ENCODE peak calls at places on chromosome 14, in nine cellular contexts. T, B, S, N, F, Q, G, Y and Z are unnamed samples.
A peak's percentile ranks its signal among the peaks of the same experiment; 100 is the strongest.

GRCh38 chr14:90447720-90448497 is 51.1 kb downstream of the CALM1 start:
- DNase-seq in N (no peak), Q (no peak), B (no peak), T (no peak), S (no peak), Y (no peak), F (no peak), G (no peak), Z (no peak)

GRCh38 chr14:93040443-93040842 is 75.3 kb downstream of the ITPK1 start:
- DNase-seq in F (no peak), Y (no peak), N (no peak), B (peak; percentile 36), S (no peak), G (peak; percentile 60), Q (no peak), T (peak; percentile 59), Z (no peak)

GRCh38 chr14:67833403-67833802 is 13.8 kb downstream of the RAD51B start:
- DNase-seq in T (no peak), Y (no peak), F (no peak), N (no peak), B (no peak), G (no peak), S (no peak), Q (no peak), Z (no peak)

GRCh38 chr14:103803661-103804060 is 43.7 kb downstream of the PPP1R13B start:
- DNase-seq in N (no peak), G (no peak), S (no peak), T (no peak), F (no peak), B (no peak), Q (no peak), Y (no peak), Z (no peak)

GRCh38 chr14:31596691-31597090 is 35.5 kb downstream of the NUBPL start:
- DNase-seq in N (no peak), B (no peak), G (no peak), Q (no peak), T (no peak), S (no peak), Y (no peak), F (no peak), Z (no peak)

GRCh38 chr14:22432348-22432976 is 156.6 kb downstream of the DAD1 start:
- DNase-seq in Q (no peak), Y (no peak), S (no peak), F (peak; percentile 95), N (peak; percentile 51), T (peak; percentile 65), B (no peak), G (peak; percentile 65), Z (no peak)

GRCh38 chr14:49582211-49582977 is 3.8 kb downstream of the RPS29 start:
- DNase-seq in G (no peak), T (no peak), B (no peak), S (no peak), N (no peak), Y (no peak), F (no peak), Q (no peak), Z (no peak)

GRCh38 chr14:65184032-65184764 is 81.9 kb upstream of the MAX start:
- DNase-seq in G (no peak), F (no peak), N (no peak), Q (no peak), S (no peak), B (no peak), T (no peak), Y (no peak), Z (no peak)

GRCh38 chr14:51356381-51356780 is 116.3 kb downstream of the TMX1 start:
- DNase-seq in S (no peak), Y (no peak), Q (no peak), F (no peak), G (no peak), T (no peak), N (no peak), B (no peak), Z (no peak)

GRCh38 chr14:104893435-104894207 is 28.6 kb downstream of the CEP170B start:
- DNase-seq in T (peak; percentile 25), B (peak; percentile 78), F (no peak), S (no peak), Y (no peak), G (no peak), N (no peak), Q (peak; percentile 17), Z (no peak)

GRCh38 chr14:50647282-50647681 is 20.8 kb downstream of the SAV1 start:
- DNase-seq in N (no peak), B (no peak), F (no peak), T (no peak), Q (no peak), G (no peak), S (no peak), Y (peak; percentile 50), Z (no peak)

GRCh38 chr14:76112889-76113611 is 38.7 kb upstream of the GPATCH2L start:
- DNase-seq in B (no peak), Y (no peak), Q (no peak), N (no peak), F (no peak), G (no peak), T (no peak), S (no peak), Z (no peak)

GRCh38 chr14:89750206-89750867 is 204.2 kb downstream of the EFCAB11 start:
- DNase-seq in F (no peak), Y (no peak), B (no peak), T (no peak), G (no peak), Q (no peak), N (no peak), S (no peak), Z (no peak)

GRCh38 chr14:52146504-52146903 is 77.6 kb upstream of the NID2 start:
- DNase-seq in T (no peak), N (no peak), S (no peak), Y (no peak), G (no peak), B (no peak), F (no peak), Q (no peak), Z (no peak)

GRCh38 chr14:32711103-32711680 is 227.5 kb upstream of the NPAS3 start:
- DNase-seq in S (peak; percentile 19), F (no peak), N (peak; percentile 22), B (no peak), Q (no peak), G (peak; percentile 32), Y (peak; percentile 24), T (no peak), Z (no peak)

GRCh38 chr14:98957211-98958047 is 314.6 kb downstream of the BCL11B start:
- DNase-seq in Q (peak; percentile 72), S (no peak), B (no peak), F (no peak), N (peak; percentile 86), T (peak; percentile 37), G (peak; percentile 16), Y (no peak), Z (no peak)

GRCh38 chr14:64812412-64812811 is 67.3 kb downstream of the SPTB start:
- DNase-seq in T (peak; percentile 74), Y (peak; percentile 49), B (no peak), G (peak; percentile 74), N (no peak), Q (peak; percentile 52), F (no peak), S (peak; percentile 36), Z (no peak)

DNA sequence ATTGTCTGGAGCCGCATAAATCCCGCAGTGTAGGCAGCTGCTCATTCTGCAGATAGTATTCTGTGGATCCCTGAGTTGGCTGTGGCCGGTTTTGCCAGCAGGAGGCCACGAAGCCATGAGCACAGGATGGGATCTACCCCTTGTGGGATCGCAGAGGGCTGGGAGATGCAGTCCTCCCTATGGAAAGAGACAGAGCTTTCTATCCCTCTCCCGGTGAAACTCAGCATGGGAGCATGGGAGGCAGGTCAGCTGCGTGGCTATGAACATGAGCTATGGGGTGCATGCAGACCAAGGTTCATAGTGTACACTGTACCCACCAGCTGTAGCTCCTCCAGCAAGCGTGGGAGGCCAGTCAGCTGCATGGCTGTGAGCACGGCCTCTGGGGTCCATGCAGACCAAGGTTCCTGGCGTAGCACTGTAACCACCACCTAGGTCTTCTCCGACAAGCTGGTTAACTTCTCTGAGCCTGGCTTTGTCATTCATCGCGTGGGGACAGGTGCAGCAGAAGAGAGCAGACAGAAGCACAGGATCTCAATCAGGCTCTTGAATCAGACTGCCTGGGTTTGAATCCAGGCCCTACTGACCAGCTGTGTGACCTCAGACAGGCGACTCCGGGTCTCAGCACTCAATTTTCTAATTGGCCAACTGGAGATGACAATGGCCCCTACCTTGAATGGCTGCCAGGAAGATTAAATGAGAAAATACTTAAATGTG is 5.9 kb downstream of the BDKRB1 start:
- DNase-seq in Q (no peak), B (peak; percentile 46), S (no peak), Y (no peak), G (no peak), F (no peak), T (no peak), N (no peak), Z (no peak)
- TF ChIP-seq CTCF in Q (no peak), B (no peak), S (no peak), Y (no peak), G (no peak), F (no peak), T (no peak), N (no peak), Z (no peak)

DNA sequence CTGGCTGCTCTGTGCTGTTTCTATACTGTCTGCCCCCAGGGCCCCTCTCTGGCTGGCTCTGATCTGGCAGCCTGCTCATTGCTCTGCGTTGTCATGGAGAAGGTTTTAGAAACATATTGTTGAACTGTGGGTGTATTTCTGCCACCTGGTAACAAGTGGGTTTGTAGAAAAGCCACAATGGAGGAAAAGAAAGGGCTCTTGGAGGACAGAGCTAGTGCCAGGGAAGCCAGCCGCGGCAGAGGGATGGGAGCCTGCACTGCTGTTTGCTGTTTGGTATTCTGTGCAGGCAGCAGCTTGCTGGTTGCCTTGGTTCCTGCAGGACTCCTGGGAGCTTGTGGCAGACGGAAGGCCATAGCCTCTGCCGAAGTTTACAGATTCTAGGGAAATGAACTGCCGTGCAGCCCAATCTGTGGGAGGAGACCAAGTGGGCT is 15.1 kb downstream of the CCDC177 start:
- DNase-seq in Y (no peak), T (no peak), N (no peak), S (peak; percentile 29), G (no peak), F (no peak), Q (no peak), B (no peak), Z (no peak)
- TF ChIP-seq CTCF in Y (no peak), T (no peak), N (no peak), S (no peak), G (no peak), F (no peak), Q (no peak), B (no peak), Z (no peak)

GRCh38 chr14:53285806-53286205 is 132.7 kb upstream of the DDHD1 start:
- DNase-seq in T (no peak), Y (no peak), F (no peak), G (no peak), S (no peak), B (no peak), Q (no peak), N (no peak), Z (no peak)
- TF ChIP-seq CTCF in T (no peak), Y (no peak), F (no peak), G (no peak), S (no peak), B (no peak), Q (no peak), N (no peak), Z (no peak)

DNA sequence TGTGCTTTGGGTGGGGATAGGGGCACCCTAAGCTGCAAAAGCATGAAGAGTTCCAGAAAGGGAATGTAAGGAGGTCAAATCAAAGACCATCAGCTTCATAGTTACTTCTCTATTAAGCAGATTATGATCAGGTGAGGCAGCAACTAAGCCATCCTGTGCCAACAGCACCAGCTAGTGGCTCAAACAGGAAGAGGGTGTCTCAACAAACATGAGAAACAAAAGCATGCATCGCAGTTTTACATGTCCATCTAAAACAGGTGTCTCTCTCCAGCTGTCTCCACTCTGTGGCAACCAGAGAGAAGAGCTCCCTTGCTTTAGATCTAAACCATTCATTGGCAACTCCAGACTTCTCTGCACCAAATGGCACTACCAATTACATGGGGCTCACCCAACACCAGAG is 52.9 kb downstream of the ACTN1 start:
- DNase-seq in T (no peak), Q (no peak), B (no peak), F (no peak), S (no peak), Y (no peak), G (no peak), N (no peak), Z (no peak)
- TF ChIP-seq CTCF in T (no peak), Q (no peak), B (no peak), F (peak; percentile 66), S (no peak), Y (no peak), G (no peak), N (no peak), Z (peak; percentile 4)